ENCODE peak calls at places on chromosomes 6 and 20, in four cellular contexts. C, E, H and W are unnamed samples.

GRCh38 chr20:56691325-56691990 is 62.4 kb downstream of the TFAP2C start:
- DNase-seq in C (no peak), E (no peak), H (no peak), W (no peak)

GRCh38 chr6:138493413-138493812 is 5.9 kb downstream of the NHSL1 start:
- DNase-seq in C (peak; percentile 63), E (peak; percentile 90), H (no peak), W (no peak)

GRCh38 chr6:327538-328183 is 35.4 kb downstream of the DUSP22 start:
- DNase-seq in C (no peak), E (peak; percentile 65), H (no peak), W (no peak)

GRCh38 chr20:10282930-10283556 is 64.4 kb downstream of the SNAP25 start:
- DNase-seq in C (no peak), E (peak; percentile 16), H (no peak), W (no peak)

GRCh38 chr6:143596857-143597256 is 80.9 kb upstream of the PHACTR2 start:
- DNase-seq in C (no peak), E (peak; percentile 25), H (no peak), W (no peak)

GRCh38 chr6:157961116-157961515 is 20.5 kb upstream of the SYNJ2 start:
- DNase-seq in C (no peak), E (no peak), H (no peak), W (no peak)

GRCh38 chr20:3046677-3047462 is 1.0 kb downstream of the MRPS26 start:
- DNase-seq in C (peak; percentile 24), E (peak; percentile 19), H (no peak), W (peak; percentile 50)

GRCh38 chr6:125957391-125957693 is 772 bp downstream of the HINT3 start:
- DNase-seq in C (no peak), E (no peak), H (no peak), W (no peak)

GRCh38 chr6:1895721-1896120 is 286.0 kb downstream of the FOXC1 start:
- DNase-seq in C (no peak), E (no peak), H (no peak), W (no peak)

GRCh38 chr6:30981942-30982772 is 1.4 kb upstream of the MUC21 start:
- DNase-seq in C (peak; percentile 24), E (peak; percentile 80), H (no peak), W (no peak)

GRCh38 chr6:21597706-21598273 is 4.2 kb downstream of the SOX4 start:
- DNase-seq in C (no peak), E (peak; percentile 49), H (no peak), W (no peak)

GRCh38 chr20:6566821-6567220 is 200.7 kb upstream of the BMP2 start:
- DNase-seq in C (no peak), E (peak; percentile 83), H (no peak), W (no peak)

GRCh38 chr6:19879663-19880062 is 42.5 kb downstream of the ID4 start:
- DNase-seq in C (no peak), E (no peak), H (no peak), W (no peak)

GRCh38 chr20:58466309-58466708 is 48.9 kb downstream of the APCDD1L start:
- DNase-seq in C (no peak), E (no peak), H (no peak), W (no peak)

GRCh38 chr20:44010162-44010704 is 95.6 kb downstream of the TOX2 start:
- DNase-seq in C (no peak), E (no peak), H (no peak), W (no peak)

GRCh38 chr20:3819413-3820047 is 817 bp upstream of the AP5S1 start:
- DNase-seq in C (no peak), E (no peak), H (no peak), W (no peak)

GRCh38 chr20:45999908-46000570 is 8.7 kb upstream of the MMP9 start:
- DNase-seq in C (no peak), E (no peak), H (no peak), W (no peak)

GRCh38 chr6:36599791-36600209 is 5.6 kb downstream of the SRSF3 start:
- DNase-seq in C (no peak), E (no peak), H (peak; percentile 46), W (no peak)

GRCh38 chr6:81450180-81450579 is 302.3 kb downstream of the TENT5A start:
- DNase-seq in C (no peak), E (peak; percentile 25), H (no peak), W (no peak)

GRCh38 chr6:137258170-137258569 is 39.0 kb upstream of the IFNGR1 start:
- DNase-seq in C (no peak), E (no peak), H (no peak), W (peak; percentile 34)

GRCh38 chr6:116287668-116288282 is 8.0 kb upstream of the TSPYL1 start:
- DNase-seq in C (no peak), E (peak; percentile 69), H (peak; percentile 43), W (no peak)

GRCh38 chr20:47529840-47530239 is 28.2 kb downstream of the NCOA3 start:
- DNase-seq in C (no peak), E (no peak), H (no peak), W (no peak)

GRCh38 chr6:34993206-34993605 is 104.2 kb downstream of the ANKS1A start:
- DNase-seq in C (no peak), E (no peak), H (no peak), W (no peak)

GRCh38 chr6:16286151-16286522 is 47.8 kb downstream of the GMPR start:
- DNase-seq in C (no peak), E (peak; percentile 34), H (peak; percentile 17), W (peak; percentile 79)

GRCh38 chr6:106141441-106142237 is 55.5 kb downstream of the PRDM1 start:
- DNase-seq in C (no peak), E (peak; percentile 30), H (peak; percentile 95), W (peak; percentile 66)

GRCh38 chr6:100657678-100658330 is 193.1 kb upstream of the SIM1 start:
- DNase-seq in C (no peak), E (peak; percentile 14), H (peak; percentile 45), W (no peak)

GRCh38 chr6:89458720-89459119 is 25.8 kb downstream of the ANKRD6 start:
- DNase-seq in C (no peak), E (no peak), H (no peak), W (no peak)

GRCh38 chr6:6366778-6367177 is 46.3 kb upstream of the F13A1 start:
- DNase-seq in C (no peak), E (no peak), H (no peak), W (no peak)

DNA sequence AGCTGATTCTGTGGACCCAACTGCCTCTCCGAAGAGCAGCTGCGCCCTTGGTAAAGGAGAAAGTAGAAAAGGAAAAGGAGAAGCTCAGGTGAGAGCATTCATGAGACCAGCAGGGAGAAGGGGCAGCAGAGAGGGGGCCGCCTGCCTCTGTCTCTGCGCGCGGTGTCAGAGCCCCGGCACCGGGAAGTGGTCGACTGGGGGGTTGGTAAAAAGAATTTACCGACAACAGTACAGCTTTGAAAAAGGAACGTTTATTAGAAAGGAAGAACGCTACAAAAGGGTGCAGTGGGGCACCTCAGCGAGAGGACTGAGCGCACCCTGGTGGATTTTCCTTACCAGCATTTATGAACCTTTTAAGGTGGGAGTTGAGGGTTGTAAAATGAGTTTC is 61.9 kb downstream of the GPR6 start:
- DNase-seq in C (no peak), E (peak; percentile 22), H (peak; percentile 39), W (peak; percentile 58)
- TF ChIP-seq CTCF in C (peak; percentile 37), E (peak; percentile 37), H (peak; percentile 42), W (peak; percentile 32)

GRCh38 chr6:24152014-24152413 is 26.0 kb downstream of the NRSN1 start:
- DNase-seq in C (no peak), E (no peak), H (no peak), W (no peak)

GRCh38 chr6:24147453-24148153 is 21.6 kb downstream of the NRSN1 start:
- DNase-seq in C (no peak), E (no peak), H (no peak), W (no peak)

GRCh38 chr6:24148154-24148570 is 22.1 kb downstream of the NRSN1 start:
- DNase-seq in C (no peak), E (no peak), H (no peak), W (no peak)

GRCh38 chr6:24146871-24147270 is 20.9 kb downstream of the NRSN1 start:
- DNase-seq in C (no peak), E (no peak), H (no peak), W (no peak)

GRCh38 chr6:24149836-24150235 is 23.8 kb downstream of the NRSN1 start:
- DNase-seq in C (no peak), E (no peak), H (no peak), W (no peak)
- TF ChIP-seq CTCF in C (no peak), E (no peak), H (no peak), W (no peak)

DNA sequence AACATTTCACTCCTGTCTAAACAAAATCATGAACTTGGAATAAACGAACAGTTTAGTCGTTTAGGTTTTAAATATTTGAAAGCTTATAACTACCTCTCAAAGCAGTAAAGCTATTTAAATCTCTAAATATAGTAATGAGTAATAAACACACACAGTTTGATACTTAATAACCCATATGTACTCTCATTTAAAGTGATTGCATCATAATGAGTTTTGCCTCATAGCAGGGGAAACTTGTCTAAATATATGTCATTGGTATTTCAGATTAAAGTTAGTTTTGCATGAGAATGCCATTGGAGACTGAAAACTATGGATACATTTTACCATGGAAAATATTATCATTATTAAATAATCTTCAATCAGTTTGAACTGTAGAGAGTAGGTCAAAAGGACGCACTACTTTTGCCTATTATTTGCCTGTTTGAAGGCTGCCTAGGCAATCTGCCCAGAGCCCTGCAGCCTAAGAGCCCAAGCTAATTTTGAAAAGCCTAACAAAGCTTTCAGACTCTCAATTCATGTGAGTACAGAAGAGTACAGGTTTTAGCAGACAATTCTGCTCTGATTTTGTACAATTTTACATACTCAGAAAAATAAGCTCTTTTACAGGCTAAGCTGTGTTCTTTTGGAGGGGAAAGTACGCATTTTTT is 632.8 kb downstream of the HACE1 start:
- DNase-seq in C (no peak), E (no peak), H (no peak), W (no peak)
- TF ChIP-seq CTCF in C (no peak), E (no peak), H (no peak), W (no peak)

DNA sequence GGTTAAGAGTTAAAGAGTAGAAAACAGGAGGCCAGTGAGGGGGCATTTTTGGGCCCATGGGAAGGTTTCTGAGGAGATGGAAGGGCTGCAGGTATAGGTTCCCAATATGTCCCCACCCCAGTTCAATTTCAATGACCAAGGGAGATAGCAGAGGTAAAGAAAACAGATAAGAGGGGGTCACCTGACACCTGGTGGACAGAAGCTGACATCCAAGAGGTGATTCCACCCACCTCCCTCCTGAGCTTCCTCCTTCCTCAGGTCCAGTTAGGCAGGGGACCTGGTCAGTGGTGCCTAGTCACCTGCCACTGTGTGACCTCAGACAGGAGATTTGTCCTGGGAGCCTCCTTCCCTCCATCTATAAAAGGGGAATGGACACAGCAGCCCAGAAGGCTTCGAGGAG is 29.5 kb upstream of the MAS1L start:
- DNase-seq in C (no peak), E (no peak), H (no peak), W (no peak)
- TF ChIP-seq CTCF in C (no peak), E (no peak), H (no peak), W (no peak)

DNA sequence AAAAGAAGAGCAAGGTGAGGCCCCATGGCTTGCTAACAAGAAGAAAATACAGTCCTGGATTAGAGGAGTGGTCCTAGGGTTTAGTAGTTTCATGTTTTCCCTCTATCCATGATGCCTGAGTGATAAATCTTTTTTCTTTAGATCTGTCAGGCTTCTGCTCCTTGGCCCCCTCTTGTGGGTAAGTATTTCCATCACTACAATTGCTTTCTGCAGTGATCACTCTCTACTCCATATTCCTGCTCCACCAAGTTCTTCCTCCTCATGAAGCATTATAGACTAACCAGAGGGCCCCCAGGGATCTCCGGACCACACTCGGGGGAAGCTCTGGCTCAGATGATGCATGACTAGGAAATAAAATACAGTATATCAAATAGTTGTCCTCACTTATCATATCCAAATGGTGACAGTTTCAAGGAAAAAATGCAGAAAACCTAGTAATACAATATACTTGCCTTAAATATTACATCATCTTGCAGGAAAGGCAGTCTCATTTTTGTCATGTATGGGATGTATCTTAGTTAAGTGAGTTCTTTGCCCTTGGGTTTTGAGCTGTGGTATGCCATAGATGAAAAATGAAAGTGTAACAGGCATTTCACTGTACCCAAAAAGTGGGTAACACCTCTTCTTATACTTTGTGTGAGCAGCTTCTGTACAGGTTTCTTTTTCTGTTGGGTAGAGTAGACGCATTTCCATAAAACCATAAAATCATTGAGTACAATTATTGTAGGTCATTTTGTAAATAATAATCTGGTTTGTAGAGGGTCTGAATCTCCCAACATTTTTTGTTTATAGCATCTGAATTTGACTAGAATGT is 200.9 kb upstream of the EYA4 start:
- DNase-seq in C (no peak), E (peak; percentile 34), H (peak; percentile 38), W (peak; percentile 11)
- TF ChIP-seq CTCF in C (peak; percentile 18), E (peak; percentile 67), H (peak; percentile 63), W (no peak)